ENCODE peak calls at places on chromosomes 1 and 21, in five cellular contexts. One of them, this sample, is unnamed.
A peak's percentile ranks its signal among the peaks of the same experiment; 100 is the strongest.

GRCh38 chr1:54260810-54261209 is 60.8 kb downstream of the MRPL37 start:
- DNase-seq in HCT116: no peak
- DNase-seq in aorta: no peak
- DNase-seq in H1: no peak
- DNase-seq in right atrium auricular region: no peak
- DNase-seq in this sample: no peak

GRCh38 chr1:49597436-49597835 is 426.3 kb downstream of the AGBL4 start:
- DNase-seq in HCT116: no peak
- DNase-seq in aorta: no peak
- DNase-seq in H1: no peak
- DNase-seq in right atrium auricular region: no peak
- DNase-seq in this sample: no peak

GRCh38 chr1:81703352-81703735 is 97.4 kb upstream of the ADGRL2 start:
- DNase-seq in HCT116: no peak
- DNase-seq in aorta: no peak
- DNase-seq in H1: no peak
- DNase-seq in right atrium auricular region: no peak
- DNase-seq in this sample: no peak

GRCh38 chr1:166032901-166033371 is 133.9 kb downstream of the FAM78B start:
- DNase-seq in HCT116: no peak
- DNase-seq in aorta: no peak
- DNase-seq in H1: no peak
- DNase-seq in right atrium auricular region: no peak
- DNase-seq in this sample: no peak

GRCh38 chr1:15571266-15571665 is 13.6 kb downstream of the AGMAT start:
- DNase-seq in HCT116: no peak
- DNase-seq in aorta: no peak
- DNase-seq in H1: no peak
- DNase-seq in right atrium auricular region: no peak
- DNase-seq in this sample: no peak

GRCh38 chr1:209802117-209802779 is 3.7 kb downstream of the IRF6 start:
- DNase-seq in HCT116: no peak
- DNase-seq in aorta: no peak
- DNase-seq in H1: no peak
- DNase-seq in right atrium auricular region: no peak
- DNase-seq in this sample: no peak

GRCh38 chr21:42552407-42553336 is 39.0 kb downstream of the SLC37A1 start:
- DNase-seq in HCT116: no peak
- DNase-seq in aorta: peak; percentile 30
- DNase-seq in H1: no peak
- DNase-seq in right atrium auricular region: no peak
- DNase-seq in this sample: no peak

GRCh38 chr1:245195398-245195797 is 40.6 kb downstream of the KIF26B start:
- DNase-seq in HCT116: no peak
- DNase-seq in aorta: no peak
- DNase-seq in H1: no peak
- DNase-seq in right atrium auricular region: no peak
- DNase-seq in this sample: no peak

GRCh38 chr1:151547119-151547899 is 7.2 kb downstream of the TUFT1 start:
- DNase-seq in HCT116: peak; percentile 35
- DNase-seq in aorta: peak; percentile 70
- DNase-seq in H1: peak; percentile 59
- DNase-seq in right atrium auricular region: peak; percentile 73
- DNase-seq in this sample: peak; percentile 27

GRCh38 chr1:228339766-228340685 is 66.6 kb downstream of the TRIM11 start:
- DNase-seq in HCT116: no peak
- DNase-seq in aorta: peak; percentile 36
- DNase-seq in H1: peak; percentile 36
- DNase-seq in right atrium auricular region: no peak
- DNase-seq in this sample: peak; percentile 4

GRCh38 chr21:17803536-17803935 is 15.6 kb downstream of the C21orf91 start:
- DNase-seq in HCT116: no peak
- DNase-seq in aorta: no peak
- DNase-seq in H1: no peak
- DNase-seq in right atrium auricular region: no peak
- DNase-seq in this sample: no peak

GRCh38 chr1:185843297-185843869 is 109.2 kb downstream of the HMCN1 start:
- DNase-seq in HCT116: no peak
- DNase-seq in aorta: no peak
- DNase-seq in H1: no peak
- DNase-seq in right atrium auricular region: no peak
- DNase-seq in this sample: no peak

GRCh38 chr1:16021681-16022080 is at the start of gene CLCNKA:
- DNase-seq in HCT116: no peak
- DNase-seq in aorta: no peak
- DNase-seq in H1: no peak
- DNase-seq in right atrium auricular region: no peak
- DNase-seq in this sample: no peak

GRCh38 chr1:248906741-248907661 is 966 bp downstream of the PGBD2 start:
- DNase-seq in HCT116: no peak
- DNase-seq in aorta: no peak
- DNase-seq in H1: no peak
- DNase-seq in right atrium auricular region: no peak
- DNase-seq in this sample: no peak

GRCh38 chr1:112626887-112627286 is 7.3 kb downstream of the CAPZA1 start:
- DNase-seq in HCT116: no peak
- DNase-seq in aorta: no peak
- DNase-seq in H1: no peak
- DNase-seq in right atrium auricular region: no peak
- DNase-seq in this sample: no peak

GRCh38 chr1:112625696-112626095 is 6.1 kb downstream of the CAPZA1 start:
- DNase-seq in HCT116: no peak
- DNase-seq in aorta: no peak
- DNase-seq in H1: no peak
- DNase-seq in right atrium auricular region: no peak
- DNase-seq in this sample: no peak

GRCh38 chr1:112626193-112626592 is 6.6 kb downstream of the CAPZA1 start:
- DNase-seq in HCT116: no peak
- DNase-seq in aorta: no peak
- DNase-seq in H1: no peak
- DNase-seq in right atrium auricular region: no peak
- DNase-seq in this sample: no peak

GRCh38 chr1:112629256-112629655 is 9.6 kb downstream of the CAPZA1 start:
- DNase-seq in HCT116: no peak
- DNase-seq in aorta: no peak
- DNase-seq in H1: no peak
- DNase-seq in right atrium auricular region: no peak
- DNase-seq in this sample: no peak

GRCh38 chr1:112628516-112628915 is 8.9 kb downstream of the CAPZA1 start:
- DNase-seq in HCT116: no peak
- DNase-seq in aorta: no peak
- DNase-seq in H1: no peak
- DNase-seq in right atrium auricular region: no peak
- DNase-seq in this sample: no peak
- H3K4me1 ChIP-seq in HCT116: no peaks in the 10 kb centered on the region
- H3K4me1 ChIP-seq in aorta: peaks cover 6% of the 10 kb centered on the region
- H3K4me1 ChIP-seq in H1: no peaks in the 10 kb centered on the region
- H3K4me1 ChIP-seq in right atrium auricular region: no peaks in the 10 kb centered on the region
- H3K4me1 ChIP-seq in this sample: peaks cover 6% of the 10 kb centered on the region

GRCh38 chr1:161784963-161785362 is 18.8 kb downstream of the ATF6 start:
- DNase-seq in HCT116: no peak
- DNase-seq in aorta: peak; percentile 74
- DNase-seq in H1: no peak
- DNase-seq in right atrium auricular region: no peak
- DNase-seq in this sample: no peak
- H3K36me3 ChIP-seq in HCT116: peaks cover 10% of the 10 kb centered on the region
- H3K36me3 ChIP-seq in aorta: peaks cover 4% of the 10 kb centered on the region
- H3K36me3 ChIP-seq in H1: no peaks in the 10 kb centered on the region
- H3K36me3 ChIP-seq in right atrium auricular region: peaks cover 56% of the 10 kb centered on the region
- H3K36me3 ChIP-seq in this sample: peaks cover 10% of the 10 kb centered on the region

DNA sequence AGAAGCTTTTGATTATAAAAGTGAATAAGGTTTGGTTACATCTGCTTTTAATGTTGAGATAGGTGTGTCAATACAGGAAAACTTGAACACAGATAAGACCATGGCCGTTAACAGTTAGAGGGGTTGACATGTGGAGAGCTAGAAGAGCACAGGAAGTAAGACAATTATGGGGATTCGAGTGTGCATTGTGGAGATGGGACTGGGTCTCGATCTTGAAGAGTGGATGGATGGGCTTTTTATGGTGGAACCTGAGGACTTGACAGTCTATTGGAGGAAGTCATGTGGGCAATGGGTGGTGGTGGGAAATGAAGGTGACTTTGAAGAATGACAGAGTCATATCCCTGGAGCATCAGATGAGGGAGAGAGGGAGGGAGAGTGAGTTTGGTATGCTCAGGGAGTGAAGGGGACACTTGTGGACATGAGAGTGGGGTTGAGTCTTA is 12.1 kb downstream of the DYRK1A start:
- DNase-seq in HCT116: no peak
- DNase-seq in aorta: no peak
- DNase-seq in H1: no peak
- DNase-seq in right atrium auricular region: no peak
- DNase-seq in this sample: no peak
- H3K4me3 ChIP-seq in HCT116: no peak overlapping the region
- H3K4me3 ChIP-seq in aorta: no peak overlapping the region
- H3K4me3 ChIP-seq in H1: no peak overlapping the region
- H3K4me3 ChIP-seq in right atrium auricular region: no peak overlapping the region
- H3K4me3 ChIP-seq in this sample: no peak overlapping the region

DNA sequence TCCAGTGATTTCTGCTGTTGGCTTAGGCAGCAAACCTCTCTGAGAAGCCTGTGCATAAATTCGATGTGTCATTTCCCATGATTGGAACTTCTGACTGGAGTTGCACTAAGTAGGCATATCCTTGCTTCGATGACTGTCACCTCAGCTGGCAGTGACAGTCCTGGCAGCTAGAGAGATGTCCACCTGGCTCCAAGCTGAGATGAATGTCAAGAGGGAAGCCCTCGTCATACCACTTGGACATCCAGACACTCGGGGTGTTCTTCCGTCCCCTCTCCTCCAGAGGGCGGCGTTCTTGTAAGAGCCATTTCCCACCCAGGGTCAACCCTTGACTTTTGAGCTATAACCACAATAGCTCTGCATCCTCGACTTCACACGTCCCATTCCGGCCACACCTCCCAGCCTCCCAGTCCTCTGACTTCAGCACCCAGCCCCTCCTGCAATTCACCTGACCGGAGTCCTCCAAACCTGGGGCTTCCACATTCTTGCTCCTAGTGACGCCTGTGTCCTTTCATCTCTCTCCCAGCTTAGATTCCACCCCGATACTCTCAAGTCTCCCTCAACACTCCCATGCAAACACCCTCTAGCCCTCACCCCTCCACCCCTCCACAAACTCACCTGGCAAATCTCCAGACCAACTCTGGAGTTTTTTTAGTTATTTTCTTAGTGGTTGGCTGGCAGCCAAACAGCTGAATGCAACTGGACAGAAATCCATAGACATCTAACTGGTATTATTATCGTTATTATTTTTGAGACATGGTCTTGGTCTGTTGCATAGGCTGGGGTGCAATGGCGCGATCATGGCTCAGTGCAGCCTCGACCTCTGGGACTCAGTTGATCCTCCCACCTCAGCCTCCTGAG is 17.4 kb downstream of the CA6 start:
- DNase-seq in HCT116: peak; percentile 68
- DNase-seq in aorta: no peak
- DNase-seq in H1: peak; percentile 76
- DNase-seq in right atrium auricular region: peak; percentile 62
- DNase-seq in this sample: peak; percentile 38
- H3K4me1 ChIP-seq in HCT116: no peaks in the 10 kb centered on the region
- H3K4me1 ChIP-seq in aorta: no peaks in the 10 kb centered on the region
- H3K4me1 ChIP-seq in H1: no peaks in the 10 kb centered on the region
- H3K4me1 ChIP-seq in right atrium auricular region: no peaks in the 10 kb centered on the region
- H3K4me1 ChIP-seq in this sample: no peaks in the 10 kb centered on the region

GRCh38 chr1:161790587-161791317 is 24.6 kb downstream of the ATF6 start:
- DNase-seq in HCT116: no peak
- DNase-seq in aorta: no peak
- DNase-seq in H1: no peak
- DNase-seq in right atrium auricular region: no peak
- DNase-seq in this sample: no peak
- H3K36me3 ChIP-seq in HCT116: peaks cover 5% of the 10 kb centered on the region
- H3K36me3 ChIP-seq in aorta: peaks cover 2% of the 10 kb centered on the region
- H3K36me3 ChIP-seq in H1: no peaks in the 10 kb centered on the region
- H3K36me3 ChIP-seq in right atrium auricular region: peaks cover 51% of the 10 kb centered on the region
- H3K36me3 ChIP-seq in this sample: peaks cover 36% of the 10 kb centered on the region

GRCh38 chr21:45539796-45540600 is 2.2 kb downstream of the SLC19A1 start:
- DNase-seq in HCT116: no peak
- DNase-seq in aorta: peak; percentile 34
- DNase-seq in H1: peak; percentile 43
- DNase-seq in right atrium auricular region: peak; percentile 54
- DNase-seq in this sample: peak; percentile 6

GRCh38 chr21:45539046-45539795 is 3.0 kb downstream of the SLC19A1 start:
- DNase-seq in HCT116: no peak
- DNase-seq in aorta: peak; percentile 41
- DNase-seq in H1: peak; percentile 38
- DNase-seq in right atrium auricular region: peak; percentile 54
- DNase-seq in this sample: no peak

GRCh38 chr21:45541221-45542039 is 810 bp downstream of the SLC19A1 start:
- DNase-seq in HCT116: peak; percentile 31
- DNase-seq in aorta: peak; percentile 86
- DNase-seq in H1: peak; percentile 58
- DNase-seq in right atrium auricular region: peak; percentile 81
- DNase-seq in this sample: peak; percentile 35

GRCh38 chr21:45542242-45542666 is at the start of gene SLC19A1:
- DNase-seq in HCT116: no peak
- DNase-seq in aorta: peak; percentile 80
- DNase-seq in H1: peak; percentile 71
- DNase-seq in right atrium auricular region: peak; percentile 61
- DNase-seq in this sample: peak; percentile 33

GRCh38 chr21:45540601-45540970 is 1.7 kb downstream of the SLC19A1 start:
- DNase-seq in HCT116: no peak
- DNase-seq in aorta: peak; percentile 44
- DNase-seq in H1: peak; percentile 35
- DNase-seq in right atrium auricular region: no peak
- DNase-seq in this sample: peak; percentile 8
- H3K4me3 ChIP-seq in HCT116: peak overlapping the region; percentile 92
- H3K4me3 ChIP-seq in aorta: no peak overlapping the region
- H3K4me3 ChIP-seq in H1: no peak overlapping the region
- H3K4me3 ChIP-seq in right atrium auricular region: no peak overlapping the region
- H3K4me3 ChIP-seq in this sample: peak overlapping the region; percentile 58

GRCh38 chr1:12600335-12600734 is 17.7 kb downstream of the DHRS3 start:
- DNase-seq in HCT116: no peak
- DNase-seq in aorta: peak; percentile 84
- DNase-seq in H1: no peak
- DNase-seq in right atrium auricular region: peak; percentile 92
- DNase-seq in this sample: no peak
- H3K4me1 ChIP-seq in HCT116: peaks cover 74% of the 10 kb centered on the region
- H3K4me1 ChIP-seq in aorta: peaks cover 2% of the 10 kb centered on the region
- H3K4me1 ChIP-seq in H1: peaks cover 22% of the 10 kb centered on the region
- H3K4me1 ChIP-seq in right atrium auricular region: no peaks in the 10 kb centered on the region
- H3K4me1 ChIP-seq in this sample: peaks cover 5% of the 10 kb centered on the region

GRCh38 chr1:110763149-110763548 is 88.4 kb upstream of the KCNA3 start:
- DNase-seq in HCT116: no peak
- DNase-seq in aorta: no peak
- DNase-seq in H1: no peak
- DNase-seq in right atrium auricular region: no peak
- DNase-seq in this sample: no peak
- H3K36me3 ChIP-seq in HCT116: no peaks in the 10 kb centered on the region
- H3K36me3 ChIP-seq in aorta: no peaks in the 10 kb centered on the region
- H3K36me3 ChIP-seq in H1: no peaks in the 10 kb centered on the region
- H3K36me3 ChIP-seq in right atrium auricular region: no peaks in the 10 kb centered on the region
- H3K36me3 ChIP-seq in this sample: no peaks in the 10 kb centered on the region

DNA sequence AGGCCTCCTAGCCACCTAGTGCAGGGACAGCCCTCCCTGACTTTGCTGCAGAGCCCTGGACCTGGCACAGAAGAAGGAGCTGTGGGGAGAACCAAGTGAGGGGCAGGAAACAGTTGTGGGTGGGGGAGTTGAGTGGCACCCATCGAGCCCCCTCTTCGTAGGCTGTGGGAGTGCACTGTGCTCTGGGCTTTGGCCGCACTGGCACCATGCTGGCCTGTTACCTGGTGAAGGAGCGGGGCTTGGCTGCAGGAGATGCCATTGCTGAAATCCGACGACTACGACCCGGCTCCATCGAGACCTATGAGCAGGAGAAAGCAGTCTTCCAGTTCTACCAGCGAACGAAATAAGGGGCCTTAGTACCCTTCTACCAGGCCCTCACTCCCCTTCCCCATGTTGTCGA is 1.2 kb downstream of the DUSP23 start:
- DNase-seq in HCT116: no peak
- DNase-seq in aorta: no peak
- DNase-seq in H1: no peak
- DNase-seq in right atrium auricular region: no peak
- DNase-seq in this sample: no peak
- H3K4me3 ChIP-seq in HCT116: peak overlapping the region; percentile 60
- H3K4me3 ChIP-seq in aorta: no peak overlapping the region
- H3K4me3 ChIP-seq in H1: no peak overlapping the region
- H3K4me3 ChIP-seq in right atrium auricular region: peak overlapping the region; percentile 98
- H3K4me3 ChIP-seq in this sample: no peak overlapping the region